ENCODE peak calls at places on chromosomes 11 and 22, in six cellular contexts. Q, L, N, T, D and Y are unnamed samples.

GRCh38 chr22:17563936-17564391 is 666 bp downstream of the SLC25A18 start:
- DNase-seq in Q (no peak), L (no peak), N (no peak), T (peak; percentile 27), D (no peak), Y (peak; percentile 92)

GRCh38 chr11:128503231-128503991 is 83.9 kb downstream of the ETS1 start:
- DNase-seq in Q (no peak), L (no peak), N (no peak), T (no peak), D (no peak), Y (no peak)

GRCh38 chr11:19290356-19290755 is 49.6 kb upstream of the E2F8 start:
- DNase-seq in Q (no peak), L (no peak), N (no peak), T (no peak), D (no peak), Y (no peak)

GRCh38 chr11:85076535-85077330 is 550.4 kb downstream of the DLG2 start:
- DNase-seq in Q (no peak), L (no peak), N (no peak), T (no peak), D (no peak), Y (no peak)

GRCh38 chr11:11263238-11264030 is 89.6 kb downstream of the CSNK2A3 start:
- DNase-seq in Q (no peak), L (no peak), N (no peak), T (no peak), D (no peak), Y (no peak)

GRCh38 chr11:45208135-45208534 is 61.7 kb downstream of the PRDM11 start:
- DNase-seq in Q (no peak), L (no peak), N (no peak), T (no peak), D (no peak), Y (no peak)

GRCh38 chr11:22304337-22304961 is 33.7 kb upstream of the SLC17A6 start:
- DNase-seq in Q (peak; percentile 24), L (no peak), N (peak; percentile 52), T (no peak), D (no peak), Y (no peak)

GRCh38 chr11:2549876-2550605 is 105.2 kb downstream of the KCNQ1 start:
- DNase-seq in Q (no peak), L (no peak), N (no peak), T (peak; percentile 6), D (peak; percentile 69), Y (peak; percentile 57)

GRCh38 chr11:104164028-104164520 is at the start of gene PDGFD:
- DNase-seq in Q (no peak), L (no peak), N (peak; percentile 90), T (peak; percentile 22), D (peak; percentile 79), Y (peak; percentile 72)

GRCh38 chr11:128709402-128709801 is 15.5 kb downstream of the FLI1 start:
- DNase-seq in Q (no peak), L (no peak), N (no peak), T (no peak), D (no peak), Y (no peak)

GRCh38 chr22:30015229-30015797 is 65.0 kb upstream of the HORMAD2 start:
- DNase-seq in Q (no peak), L (no peak), N (no peak), T (no peak), D (no peak), Y (no peak)

GRCh38 chr11:1303196-1303821 is 6.1 kb downstream of the TOLLIP start:
- DNase-seq in Q (no peak), L (no peak), N (peak; percentile 66), T (peak; percentile 49), D (peak; percentile 29), Y (no peak)

GRCh38 chr11:10294289-10294953 is 402 bp upstream of the SBF2 start:
- DNase-seq in Q (no peak), L (no peak), N (peak; percentile 62), T (peak; percentile 41), D (peak; percentile 83), Y (peak; percentile 83)

GRCh38 chr11:11661356-11662040 is 39.7 kb upstream of the GALNT18 start:
- DNase-seq in Q (no peak), L (no peak), N (no peak), T (no peak), D (no peak), Y (no peak)

GRCh38 chr11:125072210-125072960 is 9.3 kb downstream of the SLC37A2 start:
- DNase-seq in Q (no peak), L (peak; percentile 91), N (no peak), T (peak; percentile 58), D (no peak), Y (peak; percentile 71)

GRCh38 chr11:132300283-132300682 is 929.9 kb downstream of the NTM start:
- DNase-seq in Q (no peak), L (no peak), N (no peak), T (no peak), D (no peak), Y (no peak)

GRCh38 chr11:118437736-118438125 is 1.4 kb downstream of the KMT2A start:
- DNase-seq in Q (peak; percentile 50), L (no peak), N (no peak), T (peak; percentile 45), D (peak; percentile 55), Y (peak; percentile 67)

GRCh38 chr22:23105304-23105703 is 35.0 kb downstream of the GNAZ start:
- DNase-seq in Q (no peak), L (no peak), N (no peak), T (no peak), D (no peak), Y (no peak)

GRCh38 chr11:47003180-47003877 is 66.8 kb downstream of the CSTPP1 start:
- DNase-seq in Q (no peak), L (no peak), N (no peak), T (no peak), D (no peak), Y (no peak)

GRCh38 chr11:71992331-71992730 is 6.4 kb upstream of the IL18BP start:
- DNase-seq in Q (no peak), L (peak; percentile 37), N (no peak), T (no peak), D (no peak), Y (no peak)

GRCh38 chr11:14384338-14384737 is 25.4 kb upstream of the RRAS2 start:
- DNase-seq in Q (no peak), L (no peak), N (no peak), T (no peak), D (no peak), Y (no peak)

GRCh38 chr11:14388352-14388751 is 29.4 kb upstream of the RRAS2 start:
- DNase-seq in Q (no peak), L (no peak), N (no peak), T (no peak), D (no peak), Y (no peak)

GRCh38 chr11:14390669-14391068 is 31.7 kb upstream of the RRAS2 start:
- DNase-seq in Q (no peak), L (no peak), N (peak; percentile 11), T (no peak), D (no peak), Y (no peak)

GRCh38 chr11:14386081-14386480 is 27.1 kb upstream of the RRAS2 start:
- DNase-seq in Q (no peak), L (no peak), N (no peak), T (no peak), D (no peak), Y (no peak)

DNA sequence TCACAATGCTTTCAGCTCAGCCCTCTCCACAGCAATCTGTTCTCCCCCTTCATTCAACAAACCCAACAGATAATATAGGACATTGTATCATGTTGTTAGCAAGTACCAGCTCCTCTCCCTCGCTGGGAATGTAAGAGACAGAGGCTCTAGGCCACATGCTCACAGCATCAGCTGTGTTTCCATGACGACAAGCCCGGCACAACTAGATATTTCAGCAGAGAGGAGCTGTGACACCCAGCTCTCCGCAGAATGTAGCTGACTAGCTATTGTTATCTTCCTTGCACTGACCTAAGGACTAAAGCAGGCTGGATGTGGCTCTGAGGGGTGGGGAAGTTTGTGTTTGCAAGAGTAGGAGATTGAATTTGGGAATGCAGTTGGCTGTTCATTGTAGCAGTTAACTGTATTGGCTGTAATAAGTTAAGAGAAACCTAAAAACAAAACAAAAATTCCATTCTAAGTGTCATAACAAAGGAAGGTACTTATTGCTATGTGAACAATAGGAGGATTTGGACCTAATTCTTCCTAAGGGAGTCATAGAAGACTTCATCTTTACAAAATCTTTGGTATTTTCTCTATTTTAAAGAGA is 28.0 kb upstream of the RRAS2 start:
- DNase-seq in Q (no peak), L (no peak), N (peak; percentile 14), T (no peak), D (peak; percentile 25), Y (no peak)
- TF ChIP-seq EP300 in Q (no peak), L (no peak), N (no peak), T (no peak), D (no peak), Y (no peak)

GRCh38 chr11:61688368-61689163 is 8.4 kb downstream of the DAGLA start:
- DNase-seq in Q (no peak), L (no peak), N (no peak), T (peak; percentile 83), D (no peak), Y (peak; percentile 91)

GRCh38 chr11:61690706-61691377 is 10.7 kb downstream of the DAGLA start:
- DNase-seq in Q (no peak), L (no peak), N (no peak), T (peak; percentile 82), D (no peak), Y (no peak)

GRCh38 chr11:61693897-61694840 is 14.0 kb downstream of the DAGLA start:
- DNase-seq in Q (no peak), L (no peak), N (no peak), T (peak; percentile 57), D (no peak), Y (peak; percentile 66)

GRCh38 chr11:61689164-61689496 is 8.9 kb downstream of the DAGLA start:
- DNase-seq in Q (no peak), L (no peak), N (no peak), T (no peak), D (no peak), Y (no peak)

GRCh38 chr11:61691378-61692156 is 11.4 kb downstream of the DAGLA start:
- DNase-seq in Q (no peak), L (no peak), N (no peak), T (no peak), D (no peak), Y (no peak)
- TF ChIP-seq EP300 in Q (no peak), L (no peak), N (no peak), T (no peak), D (no peak), Y (no peak)

DNA sequence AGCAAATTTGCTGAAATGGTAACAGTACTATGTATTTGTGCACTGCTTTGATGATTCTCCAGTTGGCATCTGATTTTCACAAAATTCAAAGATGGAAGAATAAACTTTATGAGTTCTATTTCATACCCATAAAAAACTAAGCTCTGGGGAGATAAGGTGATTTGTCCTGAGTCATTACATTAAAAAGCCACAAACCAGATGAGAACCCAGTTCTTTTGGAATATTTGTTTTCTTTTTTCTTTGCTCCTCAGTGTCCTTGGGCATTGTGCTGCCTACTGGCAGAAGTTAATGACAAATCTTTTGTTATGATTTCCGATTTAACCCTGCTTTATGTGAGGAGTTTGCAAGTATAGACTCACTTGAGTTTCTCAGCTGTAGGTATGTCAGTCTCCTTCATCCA is 45.4 kb upstream of the AMOTL1 start:
- DNase-seq in Q (no peak), L (no peak), N (no peak), T (no peak), D (no peak), Y (no peak)
- TF ChIP-seq EP300 in Q (no peak), L (no peak), N (no peak), T (no peak), D (no peak), Y (no peak)

DNA sequence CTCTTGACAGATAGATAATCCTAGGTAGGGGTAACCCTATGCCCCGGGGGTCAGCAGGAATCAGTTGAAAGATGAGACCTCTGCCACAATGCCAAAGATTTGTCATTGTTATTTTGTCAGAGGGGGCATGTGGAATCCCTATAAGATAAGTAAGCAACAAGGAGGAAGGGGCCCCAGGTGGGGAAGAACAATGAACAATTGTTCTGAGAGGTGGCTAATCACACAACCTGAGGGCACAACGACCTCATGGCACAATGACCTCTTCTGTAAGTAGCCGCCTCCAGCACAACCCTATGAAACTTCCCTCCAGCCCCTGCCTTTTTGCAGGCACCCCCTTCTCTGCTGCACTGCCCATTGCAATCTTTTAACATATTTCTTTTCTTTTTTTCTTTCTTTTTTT is 11.8 kb upstream of the FBLN1 start:
- DNase-seq in Q (no peak), L (no peak), N (no peak), T (no peak), D (no peak), Y (no peak)
- TF ChIP-seq EP300 in Q (no peak), L (no peak), N (no peak), T (no peak), D (no peak), Y (no peak)